ENCODE peak calls at places on chromosomes 16 and 17, in five cellular contexts. T, J, Z, V and E are unnamed samples.

GRCh38 chr17:37702605-37703004 is 42.3 kb downstream of the HNF1B start:
- DNase-seq in T (no peak), J (no peak), Z (no peak), V (no peak), E (peak)

GRCh38 chr16:81544261-81544660 is 99.7 kb downstream of the CMIP start:
- DNase-seq in T (no peak), J (no peak), Z (no peak), V (no peak), E (no peak)

GRCh38 chr16:48720266-48720665 is 110.3 kb upstream of the N4BP1 start:
- DNase-seq in T (no peak), J (no peak), Z (no peak), V (no peak), E (no peak)

GRCh38 chr17:9239821-9240658 is 218.7 kb downstream of the NTN1 start:
- DNase-seq in T (peak), J (peak), Z (no peak), V (peak), E (peak)

GRCh38 chr16:1258218-1258587 is 2.3 kb downstream of the TPSD1 start:
- DNase-seq in T (no peak), J (no peak), Z (no peak), V (no peak), E (no peak)

GRCh38 chr17:9729034-9729650 is 62.2 kb downstream of the DHRS7C start:
- DNase-seq in T (no peak), J (no peak), Z (no peak), V (no peak), E (peak)

GRCh38 chr16:89890200-89890599 is 16.8 kb downstream of the TCF25 start:
- DNase-seq in T (no peak), J (no peak), Z (no peak), V (no peak), E (no peak)

GRCh38 chr17:28371245-28372202 is at the start of gene SARM1:
- DNase-seq in T (peak), J (peak), Z (peak), V (peak), E (peak)

GRCh38 chr16:27202923-27203428 is 350 bp upstream of the KDM8 start:
- DNase-seq in T (no peak), J (no peak), Z (no peak), V (no peak), E (no peak)

GRCh38 chr16:53952215-53953208 is 248.6 kb downstream of the FTO start:
- DNase-seq in T (no peak), J (no peak), Z (no peak), V (no peak), E (no peak)

GRCh38 chr17:2337152-2337810 is at the start of gene SGSM2:
- DNase-seq in T (peak), J (peak), Z (peak), V (peak), E (peak)

GRCh38 chr17:27455914-27456680 is at the start of gene KSR1:
- DNase-seq in T (peak), J (peak), Z (peak), V (peak), E (peak)

GRCh38 chr16:76634847-76635697 is 357.9 kb downstream of the CNTNAP4 start:
- DNase-seq in T (peak), J (no peak), Z (no peak), V (no peak), E (peak)

GRCh38 chr16:6645758-6646423 is 686.8 kb upstream of the RBFOX1 start:
- DNase-seq in T (no peak), J (no peak), Z (no peak), V (no peak), E (no peak)
- H3K4me3 ChIP-seq in T (no peak), J (no peak), Z (no peak), V (no peak), E (no peak)

GRCh38 chr17:36195474-36196098 is 972 bp downstream of the CCL3L1 start:
- DNase-seq in T (no peak), J (no peak), Z (no peak), V (no peak), E (no peak)
- H3K4me3 ChIP-seq in T (no peak), J (no peak), Z (no peak), V (no peak), E (no peak)

GRCh38 chr17:30831257-30831656 is 509 bp upstream of the ATAD5 start:
- DNase-seq in T (no peak), J (no peak), Z (no peak), V (no peak), E (no peak)
- H3K4me3 ChIP-seq in T (peak), J (peak), Z (peak), V (peak), E (peak)

GRCh38 chr16:59148756-59149155 is 414.6 kb upstream of the GOT2 start:
- DNase-seq in T (no peak), J (no peak), Z (no peak), V (no peak), E (peak)
- H3K4me3 ChIP-seq in T (no peak), J (no peak), Z (no peak), V (no peak), E (no peak)

DNA sequence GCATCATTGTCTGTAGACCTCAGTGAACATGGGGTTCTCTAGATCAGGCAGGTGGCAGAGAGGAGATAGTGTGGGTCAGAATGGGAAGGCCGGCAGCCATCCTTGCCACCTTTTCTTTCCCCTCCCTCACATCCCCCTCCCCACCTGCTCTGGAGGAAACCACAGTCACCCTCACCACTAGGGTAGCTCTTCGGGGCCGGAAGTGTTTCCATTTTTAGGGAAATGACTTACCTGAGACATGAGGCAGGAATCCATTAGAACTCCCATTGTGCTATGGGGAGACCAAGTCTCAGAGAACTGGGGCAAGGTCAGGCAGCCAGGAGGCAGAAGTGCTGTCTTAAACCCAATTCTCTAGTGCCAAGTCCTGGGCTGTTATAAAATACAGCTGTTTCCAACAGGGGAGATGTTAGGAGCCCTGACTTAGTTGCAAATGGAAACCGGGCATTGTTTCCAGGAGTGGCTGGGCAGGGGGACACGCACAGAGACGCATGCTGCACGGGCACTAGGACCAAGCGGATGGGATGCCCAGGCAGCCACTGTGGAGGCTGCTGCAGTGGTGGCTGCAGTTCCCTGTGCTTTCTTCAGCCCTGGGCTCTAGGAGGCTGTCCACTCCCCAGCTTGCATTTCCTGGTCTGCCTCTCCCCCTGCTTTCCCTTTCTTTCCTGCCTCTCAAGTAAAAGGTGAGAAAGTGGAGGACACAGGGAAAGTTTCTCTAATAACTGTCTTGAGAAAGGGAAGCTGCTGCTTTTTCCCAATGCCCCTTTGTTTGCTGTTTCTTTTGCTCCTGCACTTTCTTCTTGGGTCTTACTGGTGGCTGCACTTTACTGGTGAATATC is 2.8 kb downstream of the HAS3 start:
- DNase-seq in T (no peak), J (no peak), Z (no peak), V (no peak), E (no peak)
- H3K4me3 ChIP-seq in T (peak), J (no peak), Z (peak), V (peak), E (no peak)

GRCh38 chr16:67151431-67152097 is 766 bp upstream of the B3GNT9 start:
- DNase-seq in T (no peak), J (no peak), Z (peak), V (no peak), E (no peak)

GRCh38 chr16:67156146-67156844 is 3.4 kb downstream of the TRADD start:
- DNase-seq in T (no peak), J (peak), Z (peak), V (no peak), E (no peak)

GRCh38 chr16:67157106-67157748 is 2.5 kb downstream of the TRADD start:
- DNase-seq in T (no peak), J (no peak), Z (no peak), V (no peak), E (no peak)

GRCh38 chr16:67155305-67156145 is 4.2 kb downstream of the TRADD start:
- DNase-seq in T (peak), J (peak), Z (peak), V (peak), E (peak)

GRCh38 chr16:67154578-67155304 is 3.9 kb upstream of the B3GNT9 start:
- DNase-seq in T (no peak), J (no peak), Z (peak), V (no peak), E (no peak)
- H3K4me3 ChIP-seq in T (no peak), J (peak), Z (no peak), V (peak), E (no peak)